ENCODE peak calls at places on chromosomes 6 and 20, in ten cellular contexts. A is IMR-90, L is AG09319, M is mucosa of descending colon, F is progenitor cell of endocrine pancreas, D is type B pancreatic cell, Q is lower lobe of right lung, B is foreskin fibroblast, N is NB4, K is WTC11. I is an unnamed sample.

GRCh38 chr6:21780601-21781000 is 187.1 kb downstream of the SOX4 start:
- DNase-seq in F (no peak), D (no peak), N (no peak), L (no peak), B (no peak), K (no peak), A (no peak), Q (no peak), M (no peak), I (no peak)

GRCh38 chr20:12112089-12112474 is 194.4 kb downstream of the BTBD3 start:
- DNase-seq in F (no peak), B (no peak), D (no peak), A (no peak), K (no peak), M (no peak), Q (no peak), L (no peak), N (no peak), I (peak)

GRCh38 chr6:54860739-54861138 is 14.2 kb downstream of the FAM83B start:
- DNase-seq in M (no peak), A (peak), Q (no peak), L (no peak), B (no peak), F (no peak), N (peak), D (no peak), K (no peak), I (peak)

GRCh38 chr20:37651932-37652331 is 41.9 kb upstream of the CTNNBL1 start:
- DNase-seq in D (no peak), A (no peak), Q (peak), K (peak), L (no peak), B (no peak), F (no peak), M (peak), N (peak), I (peak)

GRCh38 chr20:16175322-16175721 is 397.9 kb downstream of the KIF16B start:
- DNase-seq in Q (no peak), B (no peak), K (no peak), D (no peak), M (no peak), N (no peak), L (no peak), F (no peak), A (no peak), I (no peak)

GRCh38 chr6:167549187-167549586 is 224.3 kb downstream of the TTLL2 start:
- DNase-seq in A (no peak), D (no peak), L (no peak), M (no peak), K (no peak), F (no peak), B (no peak), N (no peak), Q (no peak), I (no peak)

GRCh38 chr6:164039954-164040375 is 625.4 kb downstream of the QKI start:
- DNase-seq in A (no peak), M (no peak), N (no peak), D (no peak), L (no peak), K (no peak), Q (peak), F (no peak), B (no peak), I (no peak)

GRCh38 chr6:29726795-29727194 is 3.6 kb downstream of the HLA-F start:
- DNase-seq in N (no peak), Q (no peak), L (no peak), K (no peak), D (no peak), B (no peak), A (no peak), F (no peak), M (no peak), I (no peak)

GRCh38 chr20:6122873-6123649 is at the start of gene FERMT1:
- DNase-seq in F (peak), D (peak), M (peak), A (peak), Q (peak), N (peak), B (peak), K (peak), L (peak), I (peak)

GRCh38 chr20:57392130-57392445 is 892 bp downstream of the RBM38 start:
- DNase-seq in L (no peak), K (no peak), N (peak), B (no peak), A (no peak), D (no peak), M (no peak), Q (peak), F (no peak), I (no peak)

GRCh38 chr6:84774174-84775158 is 10.1 kb upstream of the TBX18 start:
- DNase-seq in B (peak), D (no peak), L (no peak), F (peak), M (peak), A (no peak), K (peak), Q (peak), N (no peak), I (peak)

GRCh38 chr20:5135363-5136012 is 8.7 kb downstream of the CDS2 start:
- DNase-seq in L (no peak), K (no peak), B (no peak), M (no peak), F (no peak), A (no peak), Q (no peak), N (no peak), D (no peak), I (no peak)

GRCh38 chr6:44116643-44117382 is 10.4 kb downstream of the MRPL14 start:
- DNase-seq in K (no peak), M (no peak), B (peak), Q (no peak), N (no peak), L (peak), F (no peak), A (peak), D (no peak), I (peak)

GRCh38 chr20:45993197-45993951 is 15.3 kb upstream of the MMP9 start:
- DNase-seq in B (no peak), A (peak), N (peak), D (no peak), M (no peak), F (no peak), L (no peak), Q (peak), K (no peak), I (peak)

GRCh38 chr6:165985926-165986646 is 181.6 kb downstream of the TBXT start:
- DNase-seq in D (no peak), N (no peak), Q (no peak), L (no peak), B (no peak), F (no peak), K (no peak), A (no peak), M (no peak), I (no peak)

GRCh38 chr20:43722153-43722505 is 4.7 kb downstream of the GTSF1L start:
- DNase-seq in A (no peak), Q (no peak), D (no peak), L (no peak), N (no peak), M (no peak), F (no peak), B (no peak), K (no peak), I (no peak)

GRCh38 chr6:116450185-116450710 is 10.9 kb upstream of the CALHM6 start:
- DNase-seq in D (no peak), F (no peak), Q (no peak), L (no peak), M (no peak), K (no peak), A (no peak), N (no peak), B (no peak), I (peak)

GRCh38 chr6:116447052-116447451 is 14.1 kb upstream of the CALHM6 start:
- DNase-seq in A (no peak), L (no peak), M (no peak), Q (no peak), F (no peak), B (no peak), D (no peak), N (no peak), K (no peak), I (peak)

GRCh38 chr6:116444991-116445566 is 16.1 kb upstream of the CALHM6 start:
- DNase-seq in M (no peak), K (no peak), D (no peak), F (no peak), A (no peak), B (no peak), L (no peak), N (no peak), Q (no peak), I (peak)

GRCh38 chr6:116446399-116446798 is 14.8 kb upstream of the CALHM6 start:
- DNase-seq in A (no peak), L (no peak), D (no peak), Q (no peak), N (peak), M (no peak), K (no peak), F (no peak), B (no peak), I (peak)

DNA sequence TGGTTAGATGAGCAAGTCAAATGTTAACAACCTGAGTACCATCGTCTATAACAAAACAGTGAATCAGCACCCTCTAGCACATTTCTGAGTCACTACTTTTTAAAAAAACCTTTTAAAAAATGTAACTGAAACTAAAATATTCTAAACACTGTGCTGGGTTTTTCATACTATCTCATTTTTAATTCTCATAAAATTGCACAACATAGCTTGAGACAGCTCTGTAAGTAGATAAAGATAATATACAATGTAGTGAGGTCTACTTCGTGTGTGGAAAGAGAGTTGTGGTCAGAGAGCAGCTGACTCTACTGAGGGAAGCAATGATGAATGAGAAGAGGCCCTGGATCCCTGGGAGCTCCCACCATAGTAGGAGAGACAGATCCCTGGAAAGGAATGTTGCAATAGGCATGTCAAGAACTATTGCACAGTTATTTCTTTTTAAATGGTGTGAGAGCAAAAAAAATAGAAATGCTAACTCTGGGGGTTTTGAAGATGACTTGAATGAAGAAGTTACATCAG is 13.6 kb upstream of the CALHM6 start:
- DNase-seq in L (peak), N (peak), A (peak), B (peak), M (no peak), D (no peak), F (no peak), Q (no peak), K (no peak), I (peak)
- TF ChIP-seq CTCF in L (peak), N (no peak), A (peak), B (no peak), M (no peak), D (no peak), F (no peak), Q (no peak), K (no peak), I (no peak)

GRCh38 chr20:49320460-49320859 is 42.6 kb upstream of the ZNFX1 start:
- DNase-seq in B (no peak), D (no peak), K (peak), M (no peak), N (peak), A (peak), F (no peak), L (no peak), Q (no peak), I (peak)
- TF ChIP-seq CTCF in B (peak), D (peak), K (no peak), M (no peak), N (no peak), A (no peak), F (peak), L (peak), Q (peak), I (peak)

DNA sequence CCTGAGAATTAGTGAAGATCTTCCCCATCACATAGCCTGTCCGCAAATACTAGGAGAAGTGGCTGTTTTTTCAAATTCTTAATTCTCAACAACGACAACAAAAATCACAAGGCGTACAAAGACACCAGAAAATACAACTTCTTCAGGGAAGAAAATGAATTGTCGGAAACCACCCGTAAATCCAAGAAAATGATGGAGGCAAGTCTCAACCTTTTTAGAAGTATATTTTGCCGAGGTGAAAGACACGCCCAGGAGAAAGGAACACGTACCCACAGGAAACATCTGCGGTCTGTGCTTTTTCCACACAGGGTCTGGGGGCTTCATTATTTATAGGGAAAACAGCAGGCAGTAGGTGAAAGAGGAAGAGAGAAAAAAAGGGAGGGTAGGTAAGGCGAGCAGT is 223.9 kb upstream of the GGTLC1 start:
- DNase-seq in A (no peak), B (no peak), K (no peak), N (no peak), Q (no peak), F (no peak), D (no peak), L (no peak), M (no peak), I (no peak)
- TF ChIP-seq CTCF in A (no peak), B (no peak), K (no peak), N (no peak), Q (no peak), F (no peak), D (no peak), L (no peak), M (no peak), I (no peak)

GRCh38 chr6:8820313-8820712 is 385.0 kb upstream of the SLC35B3 start:
- DNase-seq in B (no peak), K (no peak), M (no peak), N (no peak), Q (no peak), D (no peak), A (no peak), L (no peak), F (no peak), I (no peak)
- TF ChIP-seq CTCF in B (no peak), K (no peak), M (no peak), N (no peak), Q (no peak), D (no peak), A (no peak), L (no peak), F (no peak), I (no peak)

GRCh38 chr6:132813173-132813856 is 1.1 kb upstream of the RPS12 start:
- DNase-seq in F (peak), D (no peak), Q (peak), K (peak), L (no peak), N (peak), M (peak), B (peak), A (no peak), I (peak)
- TF ChIP-seq CTCF in F (no peak), D (no peak), Q (no peak), K (no peak), L (no peak), N (no peak), M (no peak), B (no peak), A (no peak), I (no peak)

GRCh38 chr6:139236105-139236504 is 55.7 kb downstream of the TXLNB start:
- DNase-seq in D (no peak), B (no peak), Q (no peak), A (no peak), K (no peak), L (no peak), N (no peak), F (no peak), M (no peak), I (no peak)

GRCh38 chr6:139235666-139236065 is 56.1 kb downstream of the TXLNB start:
- DNase-seq in F (no peak), A (no peak), M (no peak), K (no peak), D (no peak), B (no peak), Q (no peak), N (no peak), L (no peak), I (no peak)

GRCh38 chr6:139231206-139231605 is 60.6 kb downstream of the TXLNB start:
- DNase-seq in Q (no peak), F (no peak), L (no peak), M (no peak), N (no peak), A (peak), B (no peak), K (no peak), D (no peak), I (peak)

GRCh38 chr6:139230421-139230840 is 61.4 kb downstream of the TXLNB start:
- DNase-seq in D (no peak), L (no peak), F (no peak), Q (no peak), M (no peak), B (peak), A (peak), N (peak), K (no peak), I (peak)
- TF ChIP-seq CTCF in D (no peak), L (peak), F (no peak), Q (no peak), M (no peak), B (peak), A (peak), N (no peak), K (no peak), I (peak)

DNA sequence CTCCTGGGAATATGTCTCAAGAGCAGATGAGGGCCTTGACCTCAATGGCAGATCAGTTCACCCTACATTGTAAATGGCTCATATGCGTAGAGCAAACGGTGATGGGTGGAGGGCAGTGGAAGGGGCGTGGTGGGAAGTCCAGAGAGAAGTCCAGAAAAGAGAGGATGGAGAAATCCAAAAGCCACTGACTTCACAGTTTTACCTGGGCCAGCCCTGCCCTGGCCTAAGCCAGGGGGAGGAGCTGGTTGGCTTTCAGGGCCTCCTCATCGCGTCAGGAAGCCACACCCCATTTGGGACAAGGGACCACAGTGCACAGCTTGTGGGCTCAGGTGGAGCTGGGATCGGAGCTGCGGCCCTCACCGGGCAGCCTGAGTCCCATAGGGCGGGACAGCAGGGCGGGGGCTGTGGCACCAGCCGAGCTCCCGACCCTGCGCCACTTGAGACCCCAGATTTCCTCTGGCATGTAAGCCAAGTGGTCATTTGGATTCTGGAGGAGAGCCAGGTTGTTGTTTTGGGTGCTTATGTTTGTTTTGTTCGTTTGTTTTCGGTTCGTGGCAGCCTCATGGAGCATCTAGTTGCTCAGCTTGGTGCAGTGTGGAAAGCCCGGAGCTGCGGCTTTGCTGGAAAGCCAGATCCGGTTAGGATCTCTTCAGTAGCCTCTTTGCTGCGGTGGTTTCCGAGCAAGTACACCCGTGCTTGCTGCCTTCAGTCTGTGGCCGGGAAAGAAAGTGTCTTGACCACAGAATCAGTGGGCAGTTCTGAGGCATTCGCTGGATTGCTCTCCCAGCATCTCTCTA is 42.2 kb downstream of the RIOK1 start:
- DNase-seq in L (no peak), F (no peak), B (peak), D (peak), N (no peak), K (peak), A (peak), Q (no peak), M (no peak), I (peak)
- TF ChIP-seq CTCF in L (no peak), F (no peak), B (no peak), D (no peak), N (no peak), K (no peak), A (no peak), Q (no peak), M (no peak), I (no peak)

GRCh38 chr6:134174790-134175531 is 122.5 kb upstream of the SLC2A12 start:
- DNase-seq in K (peak), M (peak), N (peak), L (peak), B (peak), F (peak), A (peak), Q (peak), D (peak), I (peak)
- TF ChIP-seq CTCF in K (no peak), M (no peak), N (no peak), L (no peak), B (peak), F (peak), A (no peak), Q (no peak), D (no peak), I (no peak)

GRCh38 chr6:169487579-169488205 is 214.1 kb downstream of the WDR27 start:
- DNase-seq in B (no peak), M (no peak), L (no peak), A (peak), Q (no peak), K (no peak), N (no peak), F (no peak), D (no peak), I (no peak)
- TF ChIP-seq CTCF in B (peak), M (no peak), L (peak), A (peak), Q (peak), K (no peak), N (no peak), F (no peak), D (peak), I (peak)